ENCODE peak calls at places on chromosome 9, in eight cellular contexts. One of them, this sample, is unnamed.

GRCh38 chr9:104093162-104093561 is 947 bp upstream of the SMC2 start:
- DNase-seq in heart right ventricle: no peak
- DNase-seq in HL-60: no peak
- DNase-seq in fibroblast of mammary gland: peak; percentile 30
- DNase-seq in fibroblast of lung: peak; percentile 19
- DNase-seq in neural crest cell: no peak
- DNase-seq in endothelial cell: no peak
- DNase-seq in psoas muscle: no peak
- DNase-seq in this sample: no peak

GRCh38 chr9:116574027-116574679 is 113.0 kb upstream of the TRIM32 start:
- DNase-seq in heart right ventricle: no peak
- DNase-seq in HL-60: no peak
- DNase-seq in fibroblast of mammary gland: no peak
- DNase-seq in fibroblast of lung: no peak
- DNase-seq in neural crest cell: no peak
- DNase-seq in endothelial cell: no peak
- DNase-seq in psoas muscle: no peak
- DNase-seq in this sample: no peak

GRCh38 chr9:85332487-85332886 is 409.3 kb downstream of the AGTPBP1 start:
- DNase-seq in heart right ventricle: no peak
- DNase-seq in HL-60: no peak
- DNase-seq in fibroblast of mammary gland: no peak
- DNase-seq in fibroblast of lung: peak; percentile 5
- DNase-seq in neural crest cell: no peak
- DNase-seq in endothelial cell: peak; percentile 47
- DNase-seq in psoas muscle: no peak
- DNase-seq in this sample: no peak

GRCh38 chr9:111110805-111111204 is 72.5 kb upstream of the LPAR1 start:
- DNase-seq in heart right ventricle: no peak
- DNase-seq in HL-60: no peak
- DNase-seq in fibroblast of mammary gland: no peak
- DNase-seq in fibroblast of lung: no peak
- DNase-seq in neural crest cell: no peak
- DNase-seq in endothelial cell: no peak
- DNase-seq in psoas muscle: no peak
- DNase-seq in this sample: no peak

GRCh38 chr9:6433405-6433804 is 20.4 kb downstream of the UHRF2 start:
- DNase-seq in heart right ventricle: no peak
- DNase-seq in HL-60: no peak
- DNase-seq in fibroblast of mammary gland: peak; percentile 74
- DNase-seq in fibroblast of lung: peak; percentile 78
- DNase-seq in neural crest cell: no peak
- DNase-seq in endothelial cell: no peak
- DNase-seq in psoas muscle: no peak
- DNase-seq in this sample: no peak

GRCh38 chr9:125732562-125732961 is 14.6 kb upstream of the PBX3 start:
- DNase-seq in heart right ventricle: no peak
- DNase-seq in HL-60: no peak
- DNase-seq in fibroblast of mammary gland: no peak
- DNase-seq in fibroblast of lung: no peak
- DNase-seq in neural crest cell: peak; percentile 16
- DNase-seq in endothelial cell: peak; percentile 24
- DNase-seq in psoas muscle: no peak
- DNase-seq in this sample: no peak

GRCh38 chr9:79551999-79552398 is 19.8 kb upstream of the TLE4 start:
- DNase-seq in heart right ventricle: no peak
- DNase-seq in HL-60: peak; percentile 48
- DNase-seq in fibroblast of mammary gland: no peak
- DNase-seq in fibroblast of lung: no peak
- DNase-seq in neural crest cell: no peak
- DNase-seq in endothelial cell: no peak
- DNase-seq in psoas muscle: no peak
- DNase-seq in this sample: no peak

GRCh38 chr9:90340421-90340820 is 302.2 kb downstream of the DIRAS2 start:
- DNase-seq in heart right ventricle: no peak
- DNase-seq in HL-60: no peak
- DNase-seq in fibroblast of mammary gland: peak; percentile 63
- DNase-seq in fibroblast of lung: peak; percentile 50
- DNase-seq in neural crest cell: no peak
- DNase-seq in endothelial cell: no peak
- DNase-seq in psoas muscle: no peak
- DNase-seq in this sample: no peak

GRCh38 chr9:20417695-20418094 is 204.6 kb downstream of the MLLT3 start:
- DNase-seq in heart right ventricle: no peak
- DNase-seq in HL-60: no peak
- DNase-seq in fibroblast of mammary gland: no peak
- DNase-seq in fibroblast of lung: no peak
- DNase-seq in neural crest cell: no peak
- DNase-seq in endothelial cell: no peak
- DNase-seq in psoas muscle: no peak
- DNase-seq in this sample: no peak

GRCh38 chr9:113875420-113875916 is 641 bp upstream of the ZNF618 start:
- DNase-seq in heart right ventricle: no peak
- DNase-seq in HL-60: no peak
- DNase-seq in fibroblast of mammary gland: no peak
- DNase-seq in fibroblast of lung: no peak
- DNase-seq in neural crest cell: no peak
- DNase-seq in endothelial cell: no peak
- DNase-seq in psoas muscle: no peak
- DNase-seq in this sample: no peak

GRCh38 chr9:32825203-32825602 is 41.9 kb downstream of the TMEM215 start:
- DNase-seq in heart right ventricle: no peak
- DNase-seq in HL-60: no peak
- DNase-seq in fibroblast of mammary gland: no peak
- DNase-seq in fibroblast of lung: no peak
- DNase-seq in neural crest cell: no peak
- DNase-seq in endothelial cell: no peak
- DNase-seq in psoas muscle: no peak
- DNase-seq in this sample: no peak

GRCh38 chr9:105173306-105173705 is 71.1 kb upstream of the SLC44A1 start:
- DNase-seq in heart right ventricle: no peak
- DNase-seq in HL-60: no peak
- DNase-seq in fibroblast of mammary gland: no peak
- DNase-seq in fibroblast of lung: no peak
- DNase-seq in neural crest cell: no peak
- DNase-seq in endothelial cell: no peak
- DNase-seq in psoas muscle: no peak
- DNase-seq in this sample: no peak

GRCh38 chr9:21965401-21965951 is 28.7 kb downstream of the CDKN2A start:
- DNase-seq in heart right ventricle: no peak
- DNase-seq in HL-60: no peak
- DNase-seq in fibroblast of mammary gland: peak; percentile 77
- DNase-seq in fibroblast of lung: peak; percentile 75
- DNase-seq in neural crest cell: peak; percentile 51
- DNase-seq in endothelial cell: peak; percentile 81
- DNase-seq in psoas muscle: peak; percentile 62
- DNase-seq in this sample: no peak

GRCh38 chr9:5389109-5389732 is 48.5 kb downstream of the PLGRKT start:
- DNase-seq in heart right ventricle: no peak
- DNase-seq in HL-60: no peak
- DNase-seq in fibroblast of mammary gland: peak; percentile 96
- DNase-seq in fibroblast of lung: peak; percentile 92
- DNase-seq in neural crest cell: no peak
- DNase-seq in endothelial cell: no peak
- DNase-seq in psoas muscle: no peak
- DNase-seq in this sample: no peak

GRCh38 chr9:71590362-71590761 is 178.0 kb downstream of the CEMIP2 start:
- DNase-seq in heart right ventricle: no peak
- DNase-seq in HL-60: no peak
- DNase-seq in fibroblast of mammary gland: no peak
- DNase-seq in fibroblast of lung: no peak
- DNase-seq in neural crest cell: no peak
- DNase-seq in endothelial cell: no peak
- DNase-seq in psoas muscle: no peak
- DNase-seq in this sample: no peak

GRCh38 chr9:71630371-71630770 is 137.9 kb downstream of the CEMIP2 start:
- DNase-seq in heart right ventricle: no peak
- DNase-seq in HL-60: no peak
- DNase-seq in fibroblast of mammary gland: no peak
- DNase-seq in fibroblast of lung: no peak
- DNase-seq in neural crest cell: no peak
- DNase-seq in endothelial cell: peak; percentile 23
- DNase-seq in psoas muscle: no peak
- DNase-seq in this sample: no peak

GRCh38 chr9:272251-273213 is 57.9 kb downstream of the DOCK8 start:
- DNase-seq in heart right ventricle: no peak
- DNase-seq in HL-60: peak; percentile 84
- DNase-seq in fibroblast of mammary gland: no peak
- DNase-seq in fibroblast of lung: no peak
- DNase-seq in neural crest cell: no peak
- DNase-seq in endothelial cell: no peak
- DNase-seq in psoas muscle: no peak
- DNase-seq in this sample: no peak

DNA sequence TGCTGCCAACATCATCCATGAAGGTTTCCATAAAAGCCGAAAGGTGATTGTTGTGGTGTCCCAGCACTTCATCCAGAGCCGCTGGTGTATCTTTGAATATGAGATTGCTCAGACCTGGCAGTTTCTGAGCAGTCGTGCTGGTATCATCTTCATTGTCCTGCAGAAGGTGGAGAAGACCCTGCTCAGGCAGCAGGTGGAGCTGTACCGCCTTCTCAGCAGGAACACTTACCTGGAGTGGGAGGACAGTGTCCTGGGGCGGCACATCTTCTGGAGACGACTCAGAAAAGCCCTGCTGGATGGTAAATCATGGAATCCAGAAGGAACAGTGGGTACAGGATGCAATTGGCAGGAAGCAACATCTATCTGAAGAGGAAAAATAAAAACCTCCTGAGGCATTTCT is 10.1 kb downstream of the TLR4 start:
- DNase-seq in heart right ventricle: no peak
- DNase-seq in HL-60: no peak
- DNase-seq in fibroblast of mammary gland: no peak
- DNase-seq in fibroblast of lung: no peak
- DNase-seq in neural crest cell: no peak
- DNase-seq in endothelial cell: no peak
- DNase-seq in psoas muscle: no peak
- DNase-seq in this sample: no peak
- TF ChIP-seq CTCF in heart right ventricle: no peak
- TF ChIP-seq CTCF in HL-60: no peak
- TF ChIP-seq CTCF in fibroblast of mammary gland: no peak
- TF ChIP-seq CTCF in fibroblast of lung: no peak
- TF ChIP-seq CTCF in neural crest cell: no peak
- TF ChIP-seq CTCF in endothelial cell: no peak
- TF ChIP-seq CTCF in psoas muscle: no peak
- TF ChIP-seq CTCF in this sample: peak; percentile 32

GRCh38 chr9:136587145-136587943 is 41.5 kb upstream of the NOTCH1 start:
- DNase-seq in heart right ventricle: peak; percentile 91
- DNase-seq in HL-60: peak; percentile 94
- DNase-seq in fibroblast of mammary gland: peak; percentile 69
- DNase-seq in fibroblast of lung: peak; percentile 27
- DNase-seq in neural crest cell: peak; percentile 57
- DNase-seq in endothelial cell: peak; percentile 80
- DNase-seq in psoas muscle: peak; percentile 84
- DNase-seq in this sample: no peak
- TF ChIP-seq CTCF in heart right ventricle: no peak
- TF ChIP-seq CTCF in HL-60: no peak
- TF ChIP-seq CTCF in fibroblast of mammary gland: no peak
- TF ChIP-seq CTCF in fibroblast of lung: no peak
- TF ChIP-seq CTCF in neural crest cell: no peak
- TF ChIP-seq CTCF in endothelial cell: no peak
- TF ChIP-seq CTCF in psoas muscle: no peak
- TF ChIP-seq CTCF in this sample: no peak

GRCh38 chr9:87888501-87888900 is 5.8 kb downstream of the SPATA31E1 start:
- DNase-seq in heart right ventricle: no peak
- DNase-seq in HL-60: no peak
- DNase-seq in fibroblast of mammary gland: no peak
- DNase-seq in fibroblast of lung: no peak
- DNase-seq in neural crest cell: no peak
- DNase-seq in endothelial cell: no peak
- DNase-seq in psoas muscle: no peak
- DNase-seq in this sample: no peak
- TF ChIP-seq CTCF in heart right ventricle: no peak
- TF ChIP-seq CTCF in HL-60: no peak
- TF ChIP-seq CTCF in fibroblast of mammary gland: no peak
- TF ChIP-seq CTCF in fibroblast of lung: no peak
- TF ChIP-seq CTCF in neural crest cell: no peak
- TF ChIP-seq CTCF in endothelial cell: no peak
- TF ChIP-seq CTCF in psoas muscle: no peak
- TF ChIP-seq CTCF in this sample: no peak

GRCh38 chr9:99300103-99300439 is 78.0 kb downstream of the SEC61B start:
- DNase-seq in heart right ventricle: no peak
- DNase-seq in HL-60: no peak
- DNase-seq in fibroblast of mammary gland: no peak
- DNase-seq in fibroblast of lung: no peak
- DNase-seq in neural crest cell: no peak
- DNase-seq in endothelial cell: no peak
- DNase-seq in psoas muscle: no peak
- DNase-seq in this sample: no peak

GRCh38 chr9:99298660-99299059 is 76.6 kb downstream of the SEC61B start:
- DNase-seq in heart right ventricle: no peak
- DNase-seq in HL-60: no peak
- DNase-seq in fibroblast of mammary gland: no peak
- DNase-seq in fibroblast of lung: no peak
- DNase-seq in neural crest cell: no peak
- DNase-seq in endothelial cell: no peak
- DNase-seq in psoas muscle: no peak
- DNase-seq in this sample: no peak

GRCh38 chr9:99296375-99296951 is 74.4 kb downstream of the SEC61B start:
- DNase-seq in heart right ventricle: peak; percentile 24
- DNase-seq in HL-60: peak; percentile 6
- DNase-seq in fibroblast of mammary gland: peak; percentile 22
- DNase-seq in fibroblast of lung: no peak
- DNase-seq in neural crest cell: no peak
- DNase-seq in endothelial cell: no peak
- DNase-seq in psoas muscle: peak; percentile 69
- DNase-seq in this sample: no peak

GRCh38 chr9:99300603-99301002 is 78.5 kb downstream of the SEC61B start:
- DNase-seq in heart right ventricle: no peak
- DNase-seq in HL-60: no peak
- DNase-seq in fibroblast of mammary gland: no peak
- DNase-seq in fibroblast of lung: no peak
- DNase-seq in neural crest cell: no peak
- DNase-seq in endothelial cell: no peak
- DNase-seq in psoas muscle: no peak
- DNase-seq in this sample: no peak

DNA sequence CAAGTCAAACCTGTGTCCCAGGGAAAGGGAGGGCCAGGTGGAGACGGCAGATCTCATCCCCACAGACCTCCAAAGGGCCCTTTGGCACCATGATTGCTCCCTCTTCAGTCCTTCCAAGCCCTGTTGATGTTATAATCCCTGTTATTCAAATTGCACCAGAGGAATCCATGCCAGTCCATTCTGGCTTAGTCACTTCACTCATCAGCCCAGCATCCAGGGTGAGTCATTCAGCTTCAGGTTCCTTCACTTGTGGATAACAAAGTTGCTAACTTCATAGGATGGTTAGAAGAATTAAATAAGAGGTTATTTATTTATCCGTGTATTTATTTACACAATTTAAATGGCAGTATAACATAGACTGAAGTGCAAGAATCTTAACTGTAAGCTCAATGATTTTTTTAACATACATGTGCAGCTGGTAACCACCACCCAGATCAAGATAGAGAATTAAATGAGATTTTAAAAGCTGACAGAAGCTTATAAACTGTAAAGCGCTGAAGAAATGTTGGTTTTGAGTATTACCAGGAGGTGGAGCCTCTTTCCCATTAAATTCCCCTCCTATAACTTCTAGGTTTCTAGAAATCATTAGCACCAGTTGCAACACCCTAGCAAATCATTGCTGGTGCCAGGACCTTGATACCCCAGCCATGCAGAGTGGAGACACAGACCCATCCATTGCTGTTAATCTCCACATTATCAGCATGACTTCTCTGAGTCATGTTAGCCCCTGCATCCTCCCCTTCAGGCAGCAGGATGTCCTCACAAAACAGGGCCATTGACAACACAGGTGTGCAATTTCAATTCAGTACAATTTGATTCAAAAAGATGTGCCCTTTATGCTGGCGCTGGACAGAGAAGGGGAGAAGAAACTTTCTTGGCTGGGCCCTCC is 77.4 kb downstream of the SEC61B start:
- DNase-seq in heart right ventricle: no peak
- DNase-seq in HL-60: no peak
- DNase-seq in fibroblast of mammary gland: peak; percentile 77
- DNase-seq in fibroblast of lung: peak; percentile 68
- DNase-seq in neural crest cell: no peak
- DNase-seq in endothelial cell: no peak
- DNase-seq in psoas muscle: no peak
- DNase-seq in this sample: no peak
- TF ChIP-seq CTCF in heart right ventricle: no peak
- TF ChIP-seq CTCF in HL-60: no peak
- TF ChIP-seq CTCF in fibroblast of mammary gland: peak; percentile 27
- TF ChIP-seq CTCF in fibroblast of lung: peak; percentile 25
- TF ChIP-seq CTCF in neural crest cell: peak; percentile 43
- TF ChIP-seq CTCF in endothelial cell: no peak
- TF ChIP-seq CTCF in psoas muscle: no peak
- TF ChIP-seq CTCF in this sample: no peak